ENCODE peak calls at places on chromosomes 12 and 14, in five cellular contexts. One of them, this sample, is unnamed.

GRCh38 chr12:27161458-27162228 is 79.3 kb upstream of the C12orf71 start:
- DNase-seq in GM12878: peak; percentile 62
- DNase-seq in Caco-2: no peak
- DNase-seq in HFFc6: no peak
- DNase-seq in type B pancreatic cell: no peak
- DNase-seq in this sample: no peak

GRCh38 chr12:57813111-57813970 is 5.2 kb downstream of the AVIL start:
- DNase-seq in type B pancreatic cell: no peak
- DNase-seq in Caco-2: no peak
- DNase-seq in HFFc6: no peak
- DNase-seq in GM12878: no peak
- DNase-seq in this sample: no peak

GRCh38 chr12:6929806-6930452 is 2.2 kb downstream of the ATN1 start:
- DNase-seq in HFFc6: no peak
- DNase-seq in Caco-2: no peak
- DNase-seq in type B pancreatic cell: no peak
- DNase-seq in GM12878: no peak
- DNase-seq in this sample: no peak

GRCh38 chr12:124867389-124867930 is 3.8 kb upstream of the SCARB1 start:
- DNase-seq in Caco-2: no peak
- DNase-seq in GM12878: no peak
- DNase-seq in HFFc6: peak; percentile 31
- DNase-seq in type B pancreatic cell: no peak
- DNase-seq in this sample: no peak

GRCh38 chr12:41277019-41277770 is 89.1 kb downstream of the PDZRN4 start:
- DNase-seq in GM12878: no peak
- DNase-seq in type B pancreatic cell: no peak
- DNase-seq in Caco-2: peak; percentile 36
- DNase-seq in HFFc6: peak; percentile 36
- DNase-seq in this sample: no peak

GRCh38 chr12:127388985-127389384 is 878.0 kb upstream of the TMEM132C start:
- DNase-seq in GM12878: no peak
- DNase-seq in type B pancreatic cell: no peak
- DNase-seq in HFFc6: no peak
- DNase-seq in Caco-2: no peak
- DNase-seq in this sample: no peak

GRCh38 chr12:16359512-16360491 is 12.4 kb downstream of the MGST1 start:
- DNase-seq in Caco-2: peak; percentile 87
- DNase-seq in GM12878: no peak
- DNase-seq in type B pancreatic cell: no peak
- DNase-seq in HFFc6: peak; percentile 29
- DNase-seq in this sample: peak; percentile 37

GRCh38 chr12:107200394-107200793 is 107.0 kb upstream of the CRY1 start:
- DNase-seq in HFFc6: no peak
- DNase-seq in Caco-2: no peak
- DNase-seq in GM12878: no peak
- DNase-seq in type B pancreatic cell: no peak
- DNase-seq in this sample: no peak

GRCh38 chr12:109892748-109893147 is 7.3 kb upstream of the TCHP start:
- DNase-seq in GM12878: peak; percentile 72
- DNase-seq in Caco-2: no peak
- DNase-seq in HFFc6: no peak
- DNase-seq in type B pancreatic cell: no peak
- DNase-seq in this sample: no peak

GRCh38 chr12:121050725-121051124 is 11.7 kb upstream of the OASL start:
- DNase-seq in HFFc6: peak; percentile 19
- DNase-seq in Caco-2: peak; percentile 13
- DNase-seq in type B pancreatic cell: no peak
- DNase-seq in GM12878: no peak
- DNase-seq in this sample: no peak

GRCh38 chr14:69044965-69045555 is 66.0 kb upstream of the ACTN1 start:
- DNase-seq in Caco-2: no peak
- DNase-seq in HFFc6: no peak
- DNase-seq in type B pancreatic cell: no peak
- DNase-seq in GM12878: no peak
- DNase-seq in this sample: no peak

GRCh38 chr14:56487761-56488160 is 91.8 kb upstream of the TMEM260 start:
- DNase-seq in type B pancreatic cell: no peak
- DNase-seq in GM12878: no peak
- DNase-seq in Caco-2: no peak
- DNase-seq in HFFc6: peak; percentile 76
- DNase-seq in this sample: no peak

GRCh38 chr12:5022465-5023061 is 21.1 kb upstream of the KCNA5 start:
- DNase-seq in GM12878: no peak
- DNase-seq in Caco-2: peak; percentile 65
- DNase-seq in type B pancreatic cell: no peak
- DNase-seq in HFFc6: no peak
- DNase-seq in this sample: peak; percentile 60

GRCh38 chr12:60487284-60487683 is 891.5 kb downstream of the SLC16A7 start:
- DNase-seq in type B pancreatic cell: no peak
- DNase-seq in Caco-2: no peak
- DNase-seq in GM12878: no peak
- DNase-seq in HFFc6: no peak
- DNase-seq in this sample: no peak

GRCh38 chr14:104723651-104724406 is at the start of gene ADSS1:
- DNase-seq in GM12878: no peak
- DNase-seq in HFFc6: no peak
- DNase-seq in type B pancreatic cell: no peak
- DNase-seq in Caco-2: peak; percentile 76
- DNase-seq in this sample: no peak

GRCh38 chr12:54413284-54414190 is 5.5 kb downstream of the ITGA5 start:
- DNase-seq in type B pancreatic cell: no peak
- DNase-seq in Caco-2: no peak
- DNase-seq in HFFc6: peak; percentile 42
- DNase-seq in GM12878: no peak
- DNase-seq in this sample: no peak

GRCh38 chr14:64920465-64920864 is 6.2 kb downstream of the CHURC1 start:
- DNase-seq in type B pancreatic cell: no peak
- DNase-seq in GM12878: no peak
- DNase-seq in HFFc6: no peak
- DNase-seq in Caco-2: no peak
- DNase-seq in this sample: no peak

GRCh38 chr14:68785817-68786490 is 6.9 kb downstream of the ZFP36L1 start:
- DNase-seq in GM12878: no peak
- DNase-seq in type B pancreatic cell: no peak
- DNase-seq in HFFc6: no peak
- DNase-seq in Caco-2: peak; percentile 37
- DNase-seq in this sample: no peak

GRCh38 chr14:25756880-25757279 is 706.9 kb upstream of the STXBP6 start:
- DNase-seq in type B pancreatic cell: no peak
- DNase-seq in HFFc6: no peak
- DNase-seq in GM12878: no peak
- DNase-seq in Caco-2: no peak
- DNase-seq in this sample: no peak

GRCh38 chr14:100773331-100774163 is 46.9 kb downstream of the DLK1 start:
- DNase-seq in HFFc6: no peak
- DNase-seq in type B pancreatic cell: no peak
- DNase-seq in Caco-2: no peak
- DNase-seq in GM12878: no peak
- DNase-seq in this sample: no peak

GRCh38 chr14:37603688-37604251 is 8.3 kb downstream of the TTC6 start:
- DNase-seq in Caco-2: no peak
- DNase-seq in type B pancreatic cell: no peak
- DNase-seq in HFFc6: no peak
- DNase-seq in GM12878: no peak
- DNase-seq in this sample: no peak

GRCh38 chr14:74853581-74853980 is 22.4 kb downstream of the PROX2 start:
- DNase-seq in Caco-2: no peak
- DNase-seq in HFFc6: no peak
- DNase-seq in GM12878: no peak
- DNase-seq in type B pancreatic cell: no peak
- DNase-seq in this sample: no peak

GRCh38 chr12:3658327-3659163 is 94.4 kb downstream of the CRACR2A start:
- DNase-seq in Caco-2: peak; percentile 61
- DNase-seq in GM12878: no peak
- DNase-seq in HFFc6: peak; percentile 2
- DNase-seq in type B pancreatic cell: no peak
- DNase-seq in this sample: peak; percentile 34

GRCh38 chr12:44021471-44021971 is 185.6 kb downstream of the TMEM117 start:
- DNase-seq in HFFc6: no peak
- DNase-seq in Caco-2: peak; percentile 42
- DNase-seq in type B pancreatic cell: no peak
- DNase-seq in GM12878: peak; percentile 40
- DNase-seq in this sample: no peak

GRCh38 chr12:48380596-48380995 is 29.9 kb upstream of the ZNF641 start:
- DNase-seq in Caco-2: no peak
- DNase-seq in GM12878: no peak
- DNase-seq in type B pancreatic cell: no peak
- DNase-seq in HFFc6: no peak
- DNase-seq in this sample: no peak

GRCh38 chr12:131251336-131252101 is 297.8 kb downstream of the ADGRD1 start:
- DNase-seq in GM12878: no peak
- DNase-seq in Caco-2: no peak
- DNase-seq in type B pancreatic cell: no peak
- DNase-seq in HFFc6: no peak
- DNase-seq in this sample: no peak

GRCh38 chr14:33201116-33201515 is 262.4 kb downstream of the NPAS3 start:
- DNase-seq in type B pancreatic cell: no peak
- DNase-seq in Caco-2: no peak
- DNase-seq in HFFc6: no peak
- DNase-seq in GM12878: no peak
- DNase-seq in this sample: no peak

GRCh38 chr14:74945261-74945851 is 10.0 kb downstream of the PGF start:
- DNase-seq in Caco-2: peak; percentile 65
- DNase-seq in HFFc6: no peak
- DNase-seq in type B pancreatic cell: no peak
- DNase-seq in GM12878: no peak
- DNase-seq in this sample: peak; percentile 39

GRCh38 chr12:3951380-3952135 is 78.4 kb upstream of the PARP11 start:
- DNase-seq in type B pancreatic cell: no peak
- DNase-seq in HFFc6: no peak
- DNase-seq in Caco-2: no peak
- DNase-seq in GM12878: no peak
- DNase-seq in this sample: no peak

GRCh38 chr14:31945074-31945613 is 132.0 kb upstream of the ARHGAP5 start:
- DNase-seq in Caco-2: no peak
- DNase-seq in GM12878: no peak
- DNase-seq in HFFc6: no peak
- DNase-seq in type B pancreatic cell: no peak
- DNase-seq in this sample: no peak

GRCh38 chr12:116916122-116916521 is 5.4 kb downstream of the FBXW8 start:
- DNase-seq in Caco-2: peak; percentile 73
- DNase-seq in HFFc6: peak; percentile 69
- DNase-seq in type B pancreatic cell: no peak
- DNase-seq in GM12878: no peak
- DNase-seq in this sample: no peak

DNA sequence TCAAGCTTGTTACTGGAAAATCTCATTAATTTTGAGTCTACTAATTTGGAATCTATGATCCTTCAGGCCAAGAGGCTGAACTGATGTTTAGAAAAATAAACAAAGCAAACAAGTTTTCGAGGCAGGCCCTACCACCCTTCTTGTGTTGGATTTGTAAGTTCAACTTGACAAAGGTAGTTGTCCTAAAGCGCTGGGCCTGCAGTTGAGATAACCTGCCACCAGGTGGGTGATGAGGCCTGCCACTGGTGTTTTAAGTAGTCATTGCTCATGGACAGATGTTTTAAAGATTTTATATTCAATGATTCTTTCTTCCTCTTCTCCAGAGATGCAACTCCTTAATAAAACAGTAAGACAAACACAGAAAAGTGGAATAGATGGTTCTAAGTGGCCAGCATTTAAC is 19.4 kb downstream of the ACVRL1 start:
- DNase-seq in HFFc6: no peak
- DNase-seq in GM12878: no peak
- DNase-seq in Caco-2: peak; percentile 70
- DNase-seq in type B pancreatic cell: no peak
- DNase-seq in this sample: no peak
- TF ChIP-seq CTCF in HFFc6: peak; percentile 78
- TF ChIP-seq CTCF in GM12878: peak; percentile 42
- TF ChIP-seq CTCF in Caco-2: peak; percentile 64
- TF ChIP-seq CTCF in type B pancreatic cell: peak; percentile 62
- TF ChIP-seq CTCF in this sample: peak; percentile 62

GRCh38 chr12:56079729-56080555 is at the start of gene ERBB3:
- DNase-seq in Caco-2: peak; percentile 92
- DNase-seq in type B pancreatic cell: peak; percentile 81
- DNase-seq in GM12878: no peak
- DNase-seq in HFFc6: peak; percentile 70
- DNase-seq in this sample: peak; percentile 75
- TF ChIP-seq CTCF in Caco-2: no peak
- TF ChIP-seq CTCF in type B pancreatic cell: no peak
- TF ChIP-seq CTCF in GM12878: no peak
- TF ChIP-seq CTCF in HFFc6: no peak
- TF ChIP-seq CTCF in this sample: no peak

GRCh38 chr14:102043251-102044025 is 43.4 kb downstream of the HSP90AA1 start:
- DNase-seq in type B pancreatic cell: no peak
- DNase-seq in HFFc6: no peak
- DNase-seq in GM12878: no peak
- DNase-seq in Caco-2: no peak
- DNase-seq in this sample: no peak
- TF ChIP-seq CTCF in type B pancreatic cell: no peak
- TF ChIP-seq CTCF in HFFc6: no peak
- TF ChIP-seq CTCF in GM12878: no peak
- TF ChIP-seq CTCF in Caco-2: no peak
- TF ChIP-seq CTCF in this sample: no peak

DNA sequence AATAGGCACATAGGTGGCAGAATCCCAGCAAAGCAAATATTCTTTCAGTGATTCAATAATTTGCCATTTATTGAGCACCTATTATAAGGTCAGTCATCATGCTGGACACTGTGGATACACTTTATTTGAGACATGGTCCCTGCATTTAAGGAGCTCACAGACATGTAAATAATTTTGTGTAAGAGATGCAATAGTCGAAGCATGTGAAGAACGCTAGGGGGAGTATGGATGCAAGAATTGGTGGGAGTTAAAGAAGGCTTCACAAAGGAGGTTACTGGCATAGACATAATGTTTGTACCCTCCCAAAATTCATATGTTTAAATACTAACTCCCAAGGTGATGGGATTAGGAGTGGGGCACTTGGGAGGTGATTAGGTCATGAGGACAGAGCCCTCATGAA is 260.6 kb upstream of the GARIN6 start:
- DNase-seq in Caco-2: peak; percentile 34
- DNase-seq in HFFc6: no peak
- DNase-seq in type B pancreatic cell: no peak
- DNase-seq in GM12878: no peak
- DNase-seq in this sample: no peak
- TF ChIP-seq CTCF in Caco-2: peak; percentile 59
- TF ChIP-seq CTCF in HFFc6: no peak
- TF ChIP-seq CTCF in type B pancreatic cell: peak; percentile 74
- TF ChIP-seq CTCF in GM12878: peak; percentile 56
- TF ChIP-seq CTCF in this sample: peak; percentile 57

This sample was measured in progenitor cell of endocrine pancreas.